ENCODE peak calls at places on chromosomes 13 and 19, in four cellular contexts. One of them, this sample, is unnamed.

GRCh38 chr19:40799558-40800338 is 757 bp downstream of the EGLN2 start:
- DNase-seq in mesenchymal stem cell: peak; percentile 37
- DNase-seq in IMR-90: no peak
- DNase-seq in mesendoderm: peak; percentile 52
- DNase-seq in this sample: no peak

GRCh38 chr19:14056741-14057356 is 5.0 kb downstream of the PALM3 start:
- DNase-seq in IMR-90: no peak
- DNase-seq in mesenchymal stem cell: no peak
- DNase-seq in mesendoderm: peak; percentile 40
- DNase-seq in this sample: no peak

GRCh38 chr19:15555759-15556633 is 47.7 kb downstream of the CYP4F22 start:
- DNase-seq in mesenchymal stem cell: peak; percentile 87
- DNase-seq in mesendoderm: peak; percentile 97
- DNase-seq in IMR-90: peak; percentile 87
- DNase-seq in this sample: peak; percentile 91

GRCh38 chr19:6392219-6393073 is 518 bp downstream of the GTF2F1 start:
- DNase-seq in mesendoderm: no peak
- DNase-seq in IMR-90: no peak
- DNase-seq in mesenchymal stem cell: peak; percentile 11
- DNase-seq in this sample: no peak

GRCh38 chr13:43196171-43196611 is 172.8 kb downstream of the DNAJC15 start:
- DNase-seq in IMR-90: peak; percentile 8
- DNase-seq in mesendoderm: no peak
- DNase-seq in mesenchymal stem cell: peak; percentile 8
- DNase-seq in this sample: no peak

GRCh38 chr13:99191900-99192399 is 8.7 kb upstream of the UBAC2 start:
- DNase-seq in mesenchymal stem cell: no peak
- DNase-seq in IMR-90: peak; percentile 74
- DNase-seq in mesendoderm: no peak
- DNase-seq in this sample: peak; percentile 36

GRCh38 chr13:25860862-25861261 is 191.0 kb downstream of the SHISA2 start:
- DNase-seq in mesenchymal stem cell: peak; percentile 69
- DNase-seq in mesendoderm: no peak
- DNase-seq in IMR-90: peak; percentile 33
- DNase-seq in this sample: peak; percentile 86

GRCh38 chr19:53537523-53538377 is at the start of gene ZNF331:
- DNase-seq in mesenchymal stem cell: peak; percentile 83
- DNase-seq in mesendoderm: peak; percentile 79
- DNase-seq in IMR-90: peak; percentile 83
- DNase-seq in this sample: peak; percentile 71

GRCh38 chr13:112720814-112721197 is 31.0 kb downstream of the ATP11A start:
- DNase-seq in mesenchymal stem cell: no peak
- DNase-seq in mesendoderm: no peak
- DNase-seq in IMR-90: no peak
- DNase-seq in this sample: no peak

GRCh38 chr13:52371736-52372247 is 34.2 kb downstream of the THSD1 start:
- DNase-seq in IMR-90: peak; percentile 63
- DNase-seq in mesenchymal stem cell: peak; percentile 22
- DNase-seq in mesendoderm: peak; percentile 38
- DNase-seq in this sample: peak; percentile 89
- H3K9ac ChIP-seq in IMR-90: no peak overlapping the region
- H3K9ac ChIP-seq in mesenchymal stem cell: no peak overlapping the region
- H3K9ac ChIP-seq in mesendoderm: no peak overlapping the region
- H3K9ac ChIP-seq in this sample: no peak overlapping the region

GRCh38 chr13:44273216-44273615 is 100.4 kb upstream of the SERP2 start:
- DNase-seq in IMR-90: no peak
- DNase-seq in mesenchymal stem cell: no peak
- DNase-seq in mesendoderm: no peak
- DNase-seq in this sample: no peak

GRCh38 chr13:44276061-44276460 is 97.6 kb upstream of the SERP2 start:
- DNase-seq in IMR-90: no peak
- DNase-seq in mesenchymal stem cell: no peak
- DNase-seq in mesendoderm: peak; percentile 22
- DNase-seq in this sample: no peak

GRCh38 chr13:44272692-44273091 is 100.9 kb upstream of the SERP2 start:
- DNase-seq in mesendoderm: no peak
- DNase-seq in IMR-90: peak; percentile 51
- DNase-seq in mesenchymal stem cell: peak; percentile 53
- DNase-seq in this sample: no peak

GRCh38 chr13:44274838-44275237 is 98.8 kb upstream of the SERP2 start:
- DNase-seq in mesendoderm: no peak
- DNase-seq in IMR-90: peak; percentile 39
- DNase-seq in mesenchymal stem cell: no peak
- DNase-seq in this sample: peak; percentile 64

DNA sequence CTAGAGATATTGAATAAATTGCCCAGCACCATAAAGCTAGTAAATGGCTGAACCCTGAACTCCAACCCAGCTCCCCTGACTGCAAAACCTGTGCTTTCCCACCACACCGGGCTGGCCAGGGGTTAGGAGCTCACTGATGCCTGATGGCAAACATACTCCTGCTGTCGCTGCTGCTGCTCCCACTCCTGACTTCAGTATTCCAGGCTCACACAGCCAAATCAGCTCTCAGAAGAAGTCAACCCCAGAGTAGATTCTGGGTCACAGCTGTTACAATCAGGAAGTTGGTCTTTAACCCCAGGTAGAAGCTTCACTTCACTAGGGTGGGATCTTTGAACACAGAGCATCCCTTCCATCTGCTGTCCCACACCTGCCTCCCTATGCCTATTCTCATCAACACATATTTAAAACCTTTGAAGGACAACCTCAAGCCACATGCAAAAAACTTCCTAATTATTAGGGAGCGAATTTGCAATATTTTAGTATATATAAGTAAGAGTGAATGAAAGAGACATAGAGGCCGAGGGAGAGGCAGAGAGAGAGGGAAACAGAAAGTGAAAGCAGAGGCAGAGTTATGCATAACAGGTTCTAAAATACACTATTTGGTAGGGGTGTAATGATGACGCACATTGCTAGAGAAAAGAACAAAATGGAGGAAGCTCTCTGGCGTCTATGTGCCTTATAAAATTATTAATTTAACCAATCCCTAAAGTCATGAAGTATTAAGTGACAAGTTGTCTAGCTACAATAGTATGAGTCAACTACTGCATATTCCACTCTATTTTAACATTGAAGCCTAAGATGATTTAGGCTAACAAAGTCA is 99.4 kb upstream of the SERP2 start:
- DNase-seq in IMR-90: peak; percentile 77
- DNase-seq in mesendoderm: no peak
- DNase-seq in mesenchymal stem cell: peak; percentile 67
- DNase-seq in this sample: no peak
- H3K9ac ChIP-seq in IMR-90: peak overlapping the region; percentile 38
- H3K9ac ChIP-seq in mesendoderm: no peak overlapping the region
- H3K9ac ChIP-seq in mesenchymal stem cell: peak overlapping the region; percentile 69
- H3K9ac ChIP-seq in this sample: peak overlapping the region; percentile 47

DNA sequence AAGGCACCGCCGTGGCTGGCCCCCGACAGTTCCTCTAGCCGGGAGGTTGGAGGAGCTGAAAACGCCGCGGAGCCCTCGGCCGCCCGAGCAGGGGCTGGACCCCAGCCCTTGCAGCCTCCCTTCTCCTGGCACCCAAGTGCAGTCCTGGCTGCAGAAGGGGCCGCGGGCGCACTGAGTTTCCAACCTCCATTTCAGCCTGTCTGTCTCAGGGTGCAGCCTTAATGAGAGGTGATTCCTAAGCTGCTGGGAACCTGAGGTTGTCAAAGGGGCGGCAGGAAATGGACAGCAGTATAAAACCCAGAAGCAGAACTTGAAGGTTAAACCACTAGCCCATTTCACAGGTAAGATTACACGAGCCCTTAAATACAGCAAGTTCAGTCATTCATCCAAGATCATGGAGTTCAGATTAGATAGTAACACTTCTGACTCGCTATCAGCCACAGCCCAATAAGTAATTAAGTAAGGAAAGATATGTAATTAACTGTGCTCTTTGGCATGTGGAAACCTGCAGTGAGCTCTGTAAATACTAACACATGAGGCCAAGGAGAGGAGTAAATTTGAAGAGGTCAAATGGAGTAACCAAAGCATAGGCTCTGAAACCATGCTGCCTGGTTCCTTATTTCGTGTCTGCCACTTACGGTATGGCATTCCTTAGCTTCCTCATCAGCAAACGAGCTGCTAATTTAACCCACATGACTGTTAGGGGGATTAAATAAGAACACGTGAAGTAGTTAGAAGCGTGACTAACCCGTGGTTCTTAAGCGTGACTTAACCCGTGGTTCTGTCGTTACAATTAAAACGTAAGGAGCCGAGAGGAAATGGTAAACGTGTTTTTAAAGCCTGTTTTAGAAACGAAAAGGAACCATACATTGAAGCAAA is 682 bp downstream of the SETDB2 start:
- DNase-seq in mesenchymal stem cell: peak; percentile 80
- DNase-seq in mesendoderm: peak; percentile 89
- DNase-seq in IMR-90: peak; percentile 68
- DNase-seq in this sample: peak; percentile 64
- H3K9ac ChIP-seq in mesenchymal stem cell: peak overlapping the region; percentile 99
- H3K9ac ChIP-seq in mesendoderm: peak overlapping the region; percentile 66
- H3K9ac ChIP-seq in IMR-90: peak overlapping the region; percentile 86
- H3K9ac ChIP-seq in this sample: peak overlapping the region; percentile 75

DNA sequence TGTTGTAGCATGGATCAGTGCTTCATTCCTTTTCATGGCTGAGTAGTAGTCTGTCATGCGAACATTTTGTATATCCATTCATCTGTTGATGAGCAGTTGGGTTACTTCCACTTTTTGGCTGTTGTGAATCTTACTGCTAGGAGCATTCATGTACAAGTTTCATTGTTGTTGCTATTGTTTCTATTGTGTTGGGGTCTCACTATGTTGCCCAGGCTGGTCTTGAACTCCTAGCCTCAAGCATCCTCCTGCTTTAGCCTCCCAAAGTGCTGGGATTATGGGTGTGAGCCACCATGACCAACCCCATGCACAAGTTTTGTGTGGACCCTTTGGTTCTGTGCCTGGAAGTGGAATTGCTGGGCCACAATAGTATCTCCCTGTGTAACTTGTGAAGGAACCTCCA is 15.8 kb downstream of the SLC25A42 start:
- DNase-seq in IMR-90: no peak
- DNase-seq in mesendoderm: no peak
- DNase-seq in mesenchymal stem cell: no peak
- DNase-seq in this sample: no peak
- H3K9ac ChIP-seq in IMR-90: no peak overlapping the region
- H3K9ac ChIP-seq in mesendoderm: no peak overlapping the region
- H3K9ac ChIP-seq in mesenchymal stem cell: no peak overlapping the region
- H3K9ac ChIP-seq in this sample: no peak overlapping the region

DNA sequence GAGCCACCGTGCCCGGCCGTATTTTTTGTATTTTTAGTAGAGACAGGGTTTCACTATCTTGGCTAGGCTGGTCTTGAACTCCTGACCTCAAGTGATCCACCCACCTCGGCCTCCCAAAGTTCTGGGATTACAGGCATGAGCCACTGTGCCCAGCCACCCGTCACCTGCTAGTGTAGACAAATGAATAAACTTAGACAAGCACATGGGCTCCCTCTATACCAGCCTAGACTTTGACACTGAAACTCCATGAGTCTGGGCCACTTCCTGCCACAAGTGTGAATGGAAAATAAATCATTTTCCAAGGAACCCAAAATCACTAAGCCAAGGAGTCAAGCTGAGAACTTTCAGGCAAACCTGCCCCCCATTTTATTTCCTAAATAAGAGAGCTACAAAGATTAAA is 27.0 kb upstream of the TPT1 start:
- DNase-seq in mesenchymal stem cell: no peak
- DNase-seq in mesendoderm: no peak
- DNase-seq in IMR-90: no peak
- DNase-seq in this sample: no peak
- H3K9ac ChIP-seq in mesenchymal stem cell: no peak overlapping the region
- H3K9ac ChIP-seq in mesendoderm: no peak overlapping the region
- H3K9ac ChIP-seq in IMR-90: no peak overlapping the region
- H3K9ac ChIP-seq in this sample: no peak overlapping the region

GRCh38 chr13:29937379-29937778 is 87.0 kb upstream of the UBL3 start:
- DNase-seq in mesendoderm: no peak
- DNase-seq in IMR-90: no peak
- DNase-seq in mesenchymal stem cell: no peak
- DNase-seq in this sample: no peak

GRCh38 chr13:29935309-29935981 is 85.0 kb upstream of the UBL3 start:
- DNase-seq in mesenchymal stem cell: no peak
- DNase-seq in mesendoderm: no peak
- DNase-seq in IMR-90: no peak
- DNase-seq in this sample: no peak

GRCh38 chr13:29936961-29937360 is 86.5 kb upstream of the UBL3 start:
- DNase-seq in mesenchymal stem cell: no peak
- DNase-seq in IMR-90: no peak
- DNase-seq in mesendoderm: no peak
- DNase-seq in this sample: no peak

GRCh38 chr13:29934531-29935308 is 84.3 kb upstream of the UBL3 start:
- DNase-seq in mesendoderm: no peak
- DNase-seq in mesenchymal stem cell: no peak
- DNase-seq in IMR-90: no peak
- DNase-seq in this sample: no peak

GRCh38 chr13:29936051-29936813 is 85.8 kb upstream of the UBL3 start:
- DNase-seq in IMR-90: no peak
- DNase-seq in mesendoderm: no peak
- DNase-seq in mesenchymal stem cell: no peak
- DNase-seq in this sample: no peak
- H3K9ac ChIP-seq in IMR-90: no peak overlapping the region
- H3K9ac ChIP-seq in mesendoderm: no peak overlapping the region
- H3K9ac ChIP-seq in mesenchymal stem cell: no peak overlapping the region
- H3K9ac ChIP-seq in this sample: no peak overlapping the region

DNA sequence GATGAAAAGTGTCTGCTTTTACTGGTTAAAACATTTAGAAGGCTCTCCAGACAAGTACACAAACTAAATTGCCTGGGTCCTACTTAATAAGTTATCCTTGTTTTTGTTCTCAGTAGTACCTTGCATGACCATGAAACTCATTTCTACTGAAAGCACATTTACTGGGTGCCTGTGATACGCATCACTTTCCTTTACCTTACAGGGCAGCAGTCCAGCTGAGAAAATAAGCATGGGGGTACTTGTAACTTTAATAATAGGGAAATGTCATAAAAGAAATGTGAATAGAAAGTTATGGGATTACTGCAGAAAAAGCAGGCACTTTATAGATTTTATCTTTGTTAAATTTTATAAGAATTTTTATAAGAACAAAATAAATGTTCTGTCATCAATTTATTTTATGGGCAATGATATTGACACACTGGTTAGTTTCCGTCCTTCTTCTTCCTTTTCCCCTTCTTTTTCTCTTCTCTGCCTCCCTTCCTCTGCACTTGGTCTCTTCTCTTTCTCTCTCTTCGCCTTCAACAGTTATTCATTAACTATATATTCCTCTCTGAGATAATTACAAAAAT is 107.3 kb upstream of the AKAP11 start:
- DNase-seq in mesendoderm: no peak
- DNase-seq in mesenchymal stem cell: no peak
- DNase-seq in IMR-90: no peak
- DNase-seq in this sample: no peak
- H3K9ac ChIP-seq in mesendoderm: no peak overlapping the region
- H3K9ac ChIP-seq in mesenchymal stem cell: no peak overlapping the region
- H3K9ac ChIP-seq in IMR-90: no peak overlapping the region
- H3K9ac ChIP-seq in this sample: no peak overlapping the region